ENCODE peak calls at places on chromosomes 11 and 22, in five cellular contexts. O is BJ, J is dermis blood vessel endothelial cell, Y is mucosa of descending colon, E is endodermal cell. F is an unnamed sample.

GRCh38 chr22:44361391-44362126 is 48.8 kb upstream of the SHISAL1 start:
- DNase-seq in J (no peak), Y (peak), O (no peak), E (peak), F (no peak)

GRCh38 chr11:14519692-14520085 is 497 bp downstream of the PSMA1 start:
- DNase-seq in O (no peak), J (no peak), Y (no peak), E (no peak), F (no peak)

GRCh38 chr11:114346709-114347141 is 50.5 kb downstream of the NNMT start:
- DNase-seq in O (no peak), Y (no peak), E (no peak), J (no peak), F (peak)

GRCh38 chr11:9073826-9074225 is 17.6 kb downstream of the SCUBE2 start:
- DNase-seq in O (no peak), E (no peak), J (no peak), Y (no peak), F (no peak)

GRCh38 chr11:9250139-9250582 is 15.0 kb downstream of the DENND5A start:
- DNase-seq in E (no peak), Y (no peak), J (peak), O (no peak), F (no peak)

GRCh38 chr11:72075756-72076155 is 4.6 kb downstream of the NUMA1 start:
- DNase-seq in O (no peak), E (no peak), J (no peak), Y (no peak), F (no peak)

GRCh38 chr11:64915366-64915887 is 1.6 kb downstream of the ATG2A start:
- DNase-seq in O (no peak), J (no peak), E (no peak), Y (no peak), F (no peak)

GRCh38 chr11:113977071-113977490 is 2.2 kb downstream of the HTR3A start:
- DNase-seq in E (no peak), Y (no peak), J (no peak), O (no peak), F (no peak)

GRCh38 chr11:47599821-47600377 is 5.7 kb upstream of the C1QTNF4 start:
- DNase-seq in Y (no peak), O (no peak), J (no peak), E (no peak), F (no peak)

GRCh38 chr11:3049430-3050243 is 7.6 kb downstream of the CARS1 start:
- DNase-seq in Y (peak), O (peak), E (no peak), J (peak), F (peak)

GRCh38 chr11:9274499-9275228 is 9.5 kb upstream of the DENND5A start:
- DNase-seq in Y (no peak), O (no peak), E (peak), J (peak), F (no peak)

GRCh38 chr11:117337061-117337460 is 9.4 kb downstream of the CEP164 start:
- DNase-seq in E (no peak), J (no peak), O (no peak), Y (no peak), F (no peak)

GRCh38 chr11:1796297-1797011 is 32.7 kb upstream of the CTSD start:
- DNase-seq in J (no peak), Y (no peak), O (no peak), E (peak), F (no peak)

GRCh38 chr22:46791201-46791731 is 28.8 kb downstream of the TBC1D22A start:
- DNase-seq in J (peak), O (no peak), Y (no peak), E (peak), F (peak)